ENCODE peak calls at places on chromosomes 16 and 17, in eight cellular contexts. M is effector memory CD4-positive, alpha-beta T cell; L is endodermal cell; G is NAMALWA; S is effector CD4-positive, alpha-beta T cell; Z is Peyer's patch; X is germinal center; V is HTR-8/SVneo. U is an unnamed sample.
A peak's percentile ranks its signal among the peaks of the same experiment; 100 is the strongest.

GRCh38 chr17:14464741-14465140 is 163.9 kb downstream of the HS3ST3B1 start:
- DNase-seq in M (no peak), L (no peak), G (no peak), S (no peak), Z (no peak), X (no peak), V (no peak), U (no peak)

GRCh38 chr16:89022051-89022836 is 45.2 kb upstream of the CBFA2T3 start:
- DNase-seq in M (no peak), L (peak; percentile 52), G (no peak), S (no peak), Z (no peak), X (no peak), V (no peak), U (no peak)

GRCh38 chr17:29100296-29100695 is 57.4 kb downstream of the PIPOX start:
- DNase-seq in M (no peak), L (no peak), G (no peak), S (no peak), Z (no peak), X (no peak), V (no peak), U (no peak)

GRCh38 chr17:61583242-61583641 is 7.8 kb downstream of the NACA2 start:
- DNase-seq in M (no peak), L (no peak), G (peak; percentile 81), S (no peak), Z (no peak), X (peak; percentile 40), V (peak; percentile 79), U (no peak)

GRCh38 chr17:48604770-48605329 is at the start of gene HOXB6:
- DNase-seq in M (no peak), L (no peak), G (no peak), S (no peak), Z (no peak), X (no peak), V (no peak), U (no peak)

GRCh38 chr17:1785925-1786324 is 24.1 kb downstream of the SERPINF1 start:
- DNase-seq in M (no peak), L (no peak), G (no peak), S (no peak), Z (no peak), X (no peak), V (no peak), U (no peak)

GRCh38 chr17:31843382-31843780 is 15.7 kb downstream of the COPRS start:
- DNase-seq in M (no peak), L (no peak), G (no peak), S (no peak), Z (no peak), X (no peak), V (no peak), U (no peak)

GRCh38 chr17:68542698-68543463 is 30.7 kb downstream of the PRKAR1A start:
- DNase-seq in M (no peak), L (no peak), G (no peak), S (no peak), Z (no peak), X (no peak), V (no peak), U (no peak)

GRCh38 chr17:60604686-60605334 is 4.8 kb downstream of the PPM1D start:
- DNase-seq in M (no peak), L (no peak), G (no peak), S (no peak), Z (no peak), X (no peak), V (peak; percentile 54), U (no peak)

GRCh38 chr17:14552311-14552710 is 251.4 kb downstream of the HS3ST3B1 start:
- DNase-seq in M (no peak), L (no peak), G (no peak), S (no peak), Z (no peak), X (no peak), V (no peak), U (no peak)

GRCh38 chr16:8588703-8589292 is 1.5 kb downstream of the TMEM114 start:
- DNase-seq in M (no peak), L (peak; percentile 82), G (no peak), S (no peak), Z (no peak), X (no peak), V (no peak), U (no peak)

GRCh38 chr17:2899911-2900310 is 103.7 kb downstream of the RAP1GAP2 start:
- DNase-seq in M (no peak), L (no peak), G (no peak), S (no peak), Z (no peak), X (no peak), V (no peak), U (no peak)

GRCh38 chr17:48842746-48843145 is 11.9 kb downstream of the CALCOCO2 start:
- DNase-seq in M (no peak), L (no peak), G (no peak), S (no peak), Z (no peak), X (no peak), V (no peak), U (no peak)

GRCh38 chr17:76524598-76525512 is 12.7 kb downstream of the CYGB start:
- DNase-seq in M (no peak), L (no peak), G (no peak), S (no peak), Z (no peak), X (no peak), V (no peak), U (no peak)

GRCh38 chr16:53768593-53768992 is 64.6 kb downstream of the FTO start:
- DNase-seq in M (no peak), L (no peak), G (no peak), S (no peak), Z (no peak), X (no peak), V (peak; percentile 50), U (no peak)

GRCh38 chr17:2040942-2041560 is 771 bp upstream of the OVCA2 start:
- DNase-seq in M (no peak), L (no peak), G (no peak), S (no peak), Z (no peak), X (no peak), V (no peak), U (no peak)

GRCh38 chr17:67125417-67125816 is 81.1 kb downstream of the CACNG1 start:
- DNase-seq in M (no peak), L (no peak), G (no peak), S (no peak), Z (no peak), X (no peak), V (no peak), U (no peak)

GRCh38 chr17:75525806-75526554 is 483 bp downstream of the LLGL2 start:
- DNase-seq in M (no peak), L (peak; percentile 87), G (no peak), S (no peak), Z (no peak), X (no peak), V (no peak), U (no peak)

GRCh38 chr17:2724783-2725164 is 13.2 kb upstream of the CLUH start:
- DNase-seq in M (no peak), L (peak; percentile 93), G (no peak), S (no peak), Z (no peak), X (peak; percentile 57), V (no peak), U (no peak)

GRCh38 chr17:30426292-30426691 is 47.6 kb downstream of the CPD start:
- DNase-seq in M (no peak), L (no peak), G (no peak), S (no peak), Z (no peak), X (no peak), V (no peak), U (no peak)

GRCh38 chr17:75693500-75694481 is 26.7 kb downstream of the SAP30BP start:
- DNase-seq in M (no peak), L (peak; percentile 92), G (no peak), S (no peak), Z (no peak), X (no peak), V (peak; percentile 95), U (no peak)

U was measured in CD8-positive, alpha-beta memory T cell.